ENCODE peak calls at places on chromosomes 2 and 18, in five cellular contexts. U is uterus, A is astrocyte of the spinal cord, F is bronchial epithelial cell, S is dorsolateral prefrontal cortex. P is an unnamed sample.

GRCh38 chr2:105580870-105581567 is 163.7 kb upstream of the NCK2 start:
- DNase-seq in U (no peak), A (no peak), F (no peak), S (no peak), P (no peak)

GRCh38 chr2:64295326-64296149 is 151.3 kb upstream of the PELI1 start:
- DNase-seq in U (no peak), A (no peak), F (no peak), S (no peak), P (no peak)

GRCh38 chr18:47906408-47906807 is 24.1 kb downstream of the SMAD2 start:
- DNase-seq in U (no peak), A (no peak), F (no peak), S (no peak), P (no peak)

GRCh38 chr2:168635065-168635577 is 167.3 kb upstream of the NOSTRIN start:
- DNase-seq in U (peak; percentile 74), A (peak; percentile 59), F (no peak), S (peak; percentile 40), P (no peak)

GRCh38 chr2:26459991-26460612 is 17.8 kb downstream of the OTOF start:
- DNase-seq in U (no peak), A (no peak), F (no peak), S (no peak), P (no peak)

GRCh38 chr18:59055345-59056032 is 84.2 kb upstream of the SEC11C start:
- DNase-seq in U (no peak), A (no peak), F (no peak), S (no peak), P (peak; percentile 35)

GRCh38 chr2:1800716-1801388 is 56.5 kb upstream of the PXDN start:
- DNase-seq in U (no peak), A (no peak), F (no peak), S (no peak), P (no peak)

GRCh38 chr2:171837736-171838135 is 56.3 kb downstream of the SLC25A12 start:
- DNase-seq in U (no peak), A (no peak), F (no peak), S (no peak), P (no peak)

GRCh38 chr18:12420831-12421421 is 13.2 kb downstream of the PRELID3A start:
- DNase-seq in U (peak; percentile 27), A (peak; percentile 12), F (no peak), S (peak; percentile 35), P (no peak)

GRCh38 chr2:36405183-36405582 is 49.6 kb downstream of the CRIM1 start:
- DNase-seq in U (no peak), A (no peak), F (no peak), S (no peak), P (no peak)

GRCh38 chr2:127624321-127625145 is 21.4 kb upstream of the GPR17 start:
- DNase-seq in U (no peak), A (no peak), F (no peak), S (no peak), P (no peak)

GRCh38 chr2:62489702-62490101 is 16.3 kb downstream of the TMEM17 start:
- DNase-seq in U (no peak), A (no peak), F (no peak), S (no peak), P (no peak)

GRCh38 chr2:176999331-176999730 is 213.3 kb upstream of the HNRNPA3 start:
- DNase-seq in U (no peak), A (peak; percentile 62), F (no peak), S (no peak), P (no peak)

GRCh38 chr18:59665057-59666007 is 31.9 kb downstream of the CCBE1 start:
- DNase-seq in U (no peak), A (peak; percentile 54), F (no peak), S (no peak), P (no peak)

GRCh38 chr2:212173331-212173730 is 365.3 kb downstream of the ERBB4 start:
- DNase-seq in U (no peak), A (no peak), F (no peak), S (no peak), P (no peak)

GRCh38 chr2:165348441-165348840 is 109.2 kb downstream of the SCN2A start:
- DNase-seq in U (no peak), A (no peak), F (no peak), S (no peak), P (no peak)

GRCh38 chr2:205786976-205787375 is 104.7 kb downstream of the NRP2 start:
- DNase-seq in U (no peak), A (no peak), F (no peak), S (no peak), P (no peak)

GRCh38 chr2:99851811-99852210 is 290.6 kb downstream of the AFF3 start:
- DNase-seq in U (no peak), A (no peak), F (no peak), S (no peak), P (no peak)

GRCh38 chr2:223652122-223652521 is 50.0 kb upstream of the SCG2 start:
- DNase-seq in U (no peak), A (no peak), F (no peak), S (no peak), P (no peak)

GRCh38 chr18:31099490-31100230 is 2.6 kb downstream of the DSC2 start:
- DNase-seq in U (no peak), A (no peak), F (no peak), S (no peak), P (no peak)

GRCh38 chr2:21754164-21754788 is 630.5 kb downstream of the TDRD15 start:
- DNase-seq in U (no peak), A (no peak), F (peak; percentile 5), S (no peak), P (no peak)

DNA sequence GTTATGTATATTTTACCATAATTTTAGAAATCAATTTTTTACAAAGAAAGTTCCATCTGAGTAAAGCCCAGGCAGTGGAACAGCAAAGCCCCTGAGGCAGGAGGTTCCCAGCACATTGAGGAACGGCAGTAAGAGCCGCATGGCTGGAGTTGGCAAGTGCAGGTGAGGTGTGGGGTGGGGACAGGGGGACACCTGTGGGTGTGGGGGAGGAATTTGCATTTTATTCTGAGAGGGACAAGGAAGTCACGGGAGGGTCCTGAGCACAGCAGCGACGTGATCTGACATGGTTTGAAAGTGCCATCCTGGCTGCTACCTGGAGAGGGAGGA is 16.1 kb upstream of the ADI1 start:
- DNase-seq in U (no peak), A (no peak), F (no peak), S (no peak), P (no peak)
- H3K4me3 ChIP-seq in U (peak overlapping the region; percentile 35), A (peak overlapping the region; percentile 15), F (no peak overlapping the region), S (peak overlapping the region; percentile 27), P (no peak overlapping the region)

GRCh38 chr2:16506366-16506765 is 159.3 kb downstream of the CYRIA start:
- DNase-seq in U (no peak), A (no peak), F (no peak), S (no peak), P (peak; percentile 21)

GRCh38 chr2:16509042-16509441 is 156.6 kb downstream of the CYRIA start:
- DNase-seq in U (no peak), A (no peak), F (no peak), S (no peak), P (no peak)

GRCh38 chr2:16507655-16508054 is 158.0 kb downstream of the CYRIA start:
- DNase-seq in U (no peak), A (no peak), F (no peak), S (peak; percentile 16), P (no peak)

GRCh38 chr2:16511041-16511440 is 154.6 kb downstream of the CYRIA start:
- DNase-seq in U (no peak), A (no peak), F (no peak), S (no peak), P (no peak)

GRCh38 chr2:16508061-16508851 is 157.4 kb downstream of the CYRIA start:
- DNase-seq in U (no peak), A (peak; percentile 4), F (peak; percentile 13), S (peak; percentile 20), P (no peak)
- TF ChIP-seq CTCF in U (peak; percentile 41), A (peak; percentile 47), F (peak; percentile 86), S (peak; percentile 68), P (peak; percentile 88)

GRCh38 chr2:163773276-163773675 is 37.5 kb upstream of the FIGN start:
- DNase-seq in U (no peak), A (no peak), F (no peak), S (no peak), P (no peak)
- H3K4me3 ChIP-seq in U (no peak overlapping the region), A (no peak overlapping the region), F (no peak overlapping the region), S (no peak overlapping the region), P (no peak overlapping the region)

DNA sequence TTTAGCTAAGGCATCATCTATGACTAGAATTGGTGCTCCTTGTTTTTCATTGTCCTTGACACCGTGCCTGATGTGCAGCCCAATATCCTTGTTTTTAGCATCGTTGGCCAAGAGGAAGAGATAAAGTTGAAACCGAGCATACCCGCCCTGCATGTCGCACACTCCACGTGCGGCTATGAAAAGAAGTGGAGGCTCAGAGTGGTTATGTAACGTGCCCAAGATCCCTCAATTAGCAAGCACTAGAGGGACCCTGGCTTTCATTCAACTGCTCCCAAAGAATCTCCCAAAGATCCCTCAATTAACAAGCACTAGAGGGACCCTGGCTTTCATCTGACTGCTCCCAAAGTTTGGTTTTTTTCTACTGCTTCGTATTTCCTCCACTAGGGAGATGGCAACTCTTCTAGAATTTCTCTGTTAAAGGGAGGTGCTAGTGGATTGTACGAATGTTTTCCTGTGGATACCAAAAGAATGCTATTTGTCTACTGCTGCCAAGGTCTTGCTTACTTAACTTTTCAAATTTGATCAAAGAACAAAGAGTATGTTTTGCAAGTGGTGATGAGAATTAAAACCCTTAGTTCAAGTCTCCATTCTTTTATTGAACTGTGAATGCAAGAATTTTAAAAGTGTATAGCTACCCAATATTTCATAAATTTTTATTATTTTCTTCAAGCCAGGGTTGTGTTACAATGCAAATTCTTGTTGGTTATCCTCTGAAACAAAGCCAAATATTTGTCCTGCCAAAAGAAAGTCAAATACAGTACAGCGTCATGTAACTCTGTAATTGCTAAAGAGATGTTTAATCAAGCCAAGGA is 92.1 kb downstream of the AOX1 start:
- DNase-seq in U (no peak), A (peak; percentile 83), F (no peak), S (no peak), P (peak; percentile 74)
- TF ChIP-seq CTCF in U (no peak), A (no peak), F (peak; percentile 1), S (no peak), P (no peak)